ENCODE peak calls at places on chromosome 11, in four cellular contexts. M is A549, U is IMR-90, A is K562. T is an unnamed sample.

GRCh38 chr11:10051868-10052586 is 242.0 kb downstream of the SBF2 start:
- DNase-seq in M (no peak), U (peak; percentile 75), A (no peak), T (no peak)

GRCh38 chr11:19938051-19938856 is 222.0 kb downstream of the DBX1 start:
- DNase-seq in M (peak; percentile 63), U (peak; percentile 54), A (peak; percentile 83), T (peak; percentile 40)

GRCh38 chr11:102608699-102609098 is 16.4 kb downstream of the MMP20 start:
- DNase-seq in M (no peak), A (no peak), U (no peak), T (no peak)

GRCh38 chr11:73205666-73206343 is 12.3 kb upstream of the P2RY2 start:
- DNase-seq in A (no peak), U (no peak), M (no peak), T (no peak)

GRCh38 chr11:92251980-92252379 is 27.4 kb downstream of the FAT3 start:
- DNase-seq in M (no peak), A (no peak), U (peak; percentile 68), T (no peak)

GRCh38 chr11:68819362-68819761 is 22.4 kb downstream of the CPT1A start:
- DNase-seq in U (no peak), M (no peak), A (no peak), T (no peak)

GRCh38 chr11:83064011-83064410 is 7.7 kb downstream of the RAB30 start:
- DNase-seq in A (no peak), U (no peak), M (no peak), T (no peak)

GRCh38 chr11:70689764-70690163 is 291.4 kb downstream of the CTTN start:
- DNase-seq in A (no peak), U (no peak), M (no peak), T (no peak)

GRCh38 chr11:105357764-105358163 is 218.2 kb upstream of the CARD18 start:
- DNase-seq in U (peak; percentile 75), A (no peak), M (no peak), T (no peak)

GRCh38 chr11:130462931-130463330 is 14.5 kb downstream of the ADAMTS15 start:
- DNase-seq in A (no peak), U (no peak), M (no peak), T (no peak)

GRCh38 chr11:8223513-8223899 is 40.2 kb downstream of the LMO1 start:
- DNase-seq in M (no peak), A (no peak), U (peak; percentile 11), T (no peak)

GRCh38 chr11:126561327-126561893 is 205.9 kb downstream of the ST3GAL4 start:
- DNase-seq in M (peak; percentile 10), A (peak; percentile 47), U (peak; percentile 69), T (peak; percentile 34)

GRCh38 chr11:22467741-22468140 is 129.6 kb downstream of the SLC17A6 start:
- DNase-seq in U (peak; percentile 4), A (no peak), M (no peak), T (no peak)

GRCh38 chr11:27429740-27430451 is 42.7 kb downstream of the LGR4 start:
- DNase-seq in A (no peak), U (peak; percentile 7), M (no peak), T (no peak)

DNA sequence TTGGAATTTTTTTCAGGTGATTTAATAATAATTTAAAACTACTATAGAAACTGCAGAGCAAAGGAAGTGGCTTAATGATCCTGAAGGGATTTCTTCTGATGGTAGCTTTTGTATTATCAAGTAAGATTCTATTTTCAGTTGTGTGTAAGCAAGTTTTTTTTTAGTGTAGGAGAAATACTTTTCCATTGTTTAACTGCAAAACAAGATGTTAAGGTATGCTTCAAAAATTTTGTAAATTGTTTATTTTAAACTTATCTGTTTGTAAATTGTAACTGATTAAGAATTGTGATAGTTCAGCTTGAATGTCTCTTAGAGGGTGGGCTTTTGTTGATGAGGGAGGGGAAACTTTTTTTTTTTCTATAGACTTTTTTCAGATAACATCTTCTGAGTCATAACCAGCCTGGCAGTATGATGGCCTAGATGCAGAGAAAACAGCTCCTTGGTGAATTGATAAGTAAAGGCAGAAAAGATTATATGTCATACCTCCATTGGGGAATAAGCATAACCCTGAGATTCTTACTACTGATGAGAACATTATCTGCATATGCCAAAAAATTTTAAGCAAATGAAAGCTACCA is 3.5 kb downstream of the MALAT1 start:
- DNase-seq in M (peak; percentile 63), U (peak; percentile 61), A (no peak), T (no peak)
- TF ChIP-seq USF2 in M (no peak), U (no peak), A (no peak), T (no peak)

GRCh38 chr11:125174057-125174456 is 9.5 kb downstream of the PKNOX2 start:
- DNase-seq in M (no peak), A (no peak), U (no peak), T (no peak)

GRCh38 chr11:125173556-125173955 is 9.0 kb downstream of the PKNOX2 start:
- DNase-seq in U (no peak), M (no peak), A (no peak), T (no peak)

GRCh38 chr11:125171974-125172373 is 7.4 kb downstream of the PKNOX2 start:
- DNase-seq in M (no peak), U (no peak), A (no peak), T (no peak)

GRCh38 chr11:125174686-125175085 is 10.1 kb downstream of the PKNOX2 start:
- DNase-seq in U (no peak), A (no peak), M (no peak), T (no peak)

GRCh38 chr11:125173027-125173426 is 8.5 kb downstream of the PKNOX2 start:
- DNase-seq in U (no peak), M (no peak), A (no peak), T (no peak)
- TF ChIP-seq MAZ in U (no peak), M (no peak), A (no peak), T (no peak)

GRCh38 chr11:57777969-57778317 is 16.3 kb downstream of the CTNND1 start:
- DNase-seq in M (peak; percentile 70), A (no peak), U (no peak), T (peak; percentile 94)
- TF ChIP-seq USF2 in M (no peak), A (no peak), U (no peak), T (no peak)

GRCh38 chr11:35487532-35488078 is 37.8 kb downstream of the PAMR1 start:
- DNase-seq in M (peak; percentile 48), A (peak; percentile 32), U (peak; percentile 82), T (peak; percentile 7)
- TF ChIP-seq MAZ in M (no peak), A (no peak), U (no peak), T (no peak)

T was measured in HepG2.